ENCODE peak calls at places on chromosomes 11 and 22, in four cellular contexts. One of them, this sample, is unnamed.

GRCh38 chr22:45626198-45626651 is 45.4 kb upstream of the ATXN10 start:
- DNase-seq in HCT116: peak; percentile 87
- DNase-seq in mucosa of descending colon: peak; percentile 84
- DNase-seq in OCI-LY7: no peak
- DNase-seq in this sample: peak; percentile 42

GRCh38 chr22:23306438-23306921 is 126.2 kb downstream of the BCR start:
- DNase-seq in OCI-LY7: no peak
- DNase-seq in HCT116: no peak
- DNase-seq in mucosa of descending colon: no peak
- DNase-seq in this sample: no peak

GRCh38 chr22:31286360-31287255 is 5.7 kb downstream of the PIK3IP1 start:
- DNase-seq in OCI-LY7: peak; percentile 57
- DNase-seq in HCT116: no peak
- DNase-seq in mucosa of descending colon: no peak
- DNase-seq in this sample: peak; percentile 71

GRCh38 chr22:46500201-46500600 is 37.2 kb downstream of the CELSR1 start:
- DNase-seq in HCT116: no peak
- DNase-seq in mucosa of descending colon: no peak
- DNase-seq in OCI-LY7: no peak
- DNase-seq in this sample: no peak

GRCh38 chr11:120863359-120863758 is 160.5 kb upstream of the TBCEL start:
- DNase-seq in HCT116: no peak
- DNase-seq in OCI-LY7: no peak
- DNase-seq in mucosa of descending colon: no peak
- DNase-seq in this sample: no peak

GRCh38 chr11:32893091-32893946 is 708 bp downstream of the QSER1 start:
- DNase-seq in OCI-LY7: peak; percentile 80
- DNase-seq in HCT116: no peak
- DNase-seq in mucosa of descending colon: peak; percentile 72
- DNase-seq in this sample: peak; percentile 55

GRCh38 chr22:27416553-27417427 is 384.8 kb downstream of the MN1 start:
- DNase-seq in mucosa of descending colon: no peak
- DNase-seq in OCI-LY7: no peak
- DNase-seq in HCT116: no peak
- DNase-seq in this sample: no peak

GRCh38 chr11:131667566-131667965 is 297.2 kb downstream of the NTM start:
- DNase-seq in OCI-LY7: no peak
- DNase-seq in HCT116: no peak
- DNase-seq in mucosa of descending colon: no peak
- DNase-seq in this sample: no peak

GRCh38 chr11:123581651-123582399 is 72.6 kb downstream of the SCN3B start:
- DNase-seq in HCT116: no peak
- DNase-seq in mucosa of descending colon: no peak
- DNase-seq in OCI-LY7: no peak
- DNase-seq in this sample: no peak

GRCh38 chr11:2203440-2204259 is 32.0 kb upstream of the TH start:
- DNase-seq in mucosa of descending colon: peak; percentile 58
- DNase-seq in HCT116: no peak
- DNase-seq in OCI-LY7: no peak
- DNase-seq in this sample: no peak

GRCh38 chr22:38850399-38850798 is 6.6 kb upstream of the NPTXR start:
- DNase-seq in HCT116: no peak
- DNase-seq in mucosa of descending colon: peak; percentile 9
- DNase-seq in OCI-LY7: no peak
- DNase-seq in this sample: no peak

GRCh38 chr22:47113880-47114415 is 351.5 kb downstream of the TBC1D22A start:
- DNase-seq in HCT116: no peak
- DNase-seq in OCI-LY7: no peak
- DNase-seq in mucosa of descending colon: peak; percentile 15
- DNase-seq in this sample: peak; percentile 66

GRCh38 chr22:40181323-40181722 is 3.6 kb downstream of the TNRC6B start:
- DNase-seq in OCI-LY7: no peak
- DNase-seq in HCT116: no peak
- DNase-seq in mucosa of descending colon: no peak
- DNase-seq in this sample: no peak

GRCh38 chr11:81253226-81253625 is 1480.4 kb downstream of the FAM181B start:
- DNase-seq in OCI-LY7: no peak
- DNase-seq in mucosa of descending colon: no peak
- DNase-seq in HCT116: no peak
- DNase-seq in this sample: no peak

GRCh38 chr11:19646308-19646707 is 66.3 kb upstream of the NAV2 start:
- DNase-seq in HCT116: no peak
- DNase-seq in OCI-LY7: no peak
- DNase-seq in mucosa of descending colon: no peak
- DNase-seq in this sample: no peak

GRCh38 chr11:70933986-70934583 is 318.3 kb downstream of the SHANK2 start:
- DNase-seq in OCI-LY7: no peak
- DNase-seq in mucosa of descending colon: no peak
- DNase-seq in HCT116: no peak
- DNase-seq in this sample: no peak

DNA sequence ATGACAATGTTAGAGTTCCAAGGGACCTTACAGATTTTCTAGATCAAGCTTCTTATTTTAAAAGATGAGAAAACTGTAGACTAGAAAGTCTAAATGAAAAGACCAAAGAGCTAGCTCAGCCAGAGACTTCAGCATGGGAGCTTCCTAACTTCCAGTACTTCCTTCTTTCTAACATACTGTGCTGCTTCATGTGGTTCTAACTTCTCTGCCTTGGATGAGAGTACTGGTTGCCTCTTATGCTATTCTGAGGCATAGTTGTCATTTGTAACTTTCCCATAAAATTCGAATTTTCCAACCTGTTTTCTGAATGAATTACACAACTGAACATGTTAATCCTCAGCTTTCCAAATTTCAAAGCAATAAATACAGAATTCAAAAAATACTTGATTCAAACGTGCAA is 1.8 kb downstream of the MTMR2 start:
- DNase-seq in OCI-LY7: no peak
- DNase-seq in HCT116: no peak
- DNase-seq in mucosa of descending colon: no peak
- DNase-seq in this sample: no peak
- H3K4me3 ChIP-seq in OCI-LY7: no peak overlapping the region
- H3K4me3 ChIP-seq in HCT116: no peak overlapping the region
- H3K4me3 ChIP-seq in mucosa of descending colon: no peak overlapping the region
- H3K4me3 ChIP-seq in this sample: no peak overlapping the region

DNA sequence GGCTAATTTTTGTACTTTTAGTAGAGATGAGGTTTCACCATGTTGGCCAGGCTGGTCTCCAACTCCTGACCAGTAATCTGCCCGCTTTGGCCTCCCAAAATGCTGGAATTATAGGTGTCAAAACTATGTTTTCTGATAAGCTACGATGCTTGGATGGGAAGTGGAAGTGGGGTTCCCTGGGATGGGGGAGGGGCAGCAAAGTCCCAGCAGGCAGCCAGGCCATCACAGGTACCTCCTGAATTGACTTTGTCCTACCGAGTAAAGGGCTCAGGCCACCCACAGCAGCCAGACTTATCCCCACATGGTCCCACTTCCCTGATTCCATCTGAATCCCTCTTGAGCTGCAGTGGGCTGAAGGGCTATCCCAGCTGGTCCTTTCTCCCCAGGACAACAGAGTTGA is 6.9 kb downstream of the FTH1 start:
- DNase-seq in mucosa of descending colon: no peak
- DNase-seq in OCI-LY7: no peak
- DNase-seq in HCT116: no peak
- DNase-seq in this sample: peak; percentile 11
- H3K4me3 ChIP-seq in mucosa of descending colon: no peak overlapping the region
- H3K4me3 ChIP-seq in OCI-LY7: no peak overlapping the region
- H3K4me3 ChIP-seq in HCT116: no peak overlapping the region
- H3K4me3 ChIP-seq in this sample: no peak overlapping the region

GRCh38 chr11:44307340-44308099 is 2.4 kb downstream of the ALX4 start:
- DNase-seq in HCT116: no peak
- DNase-seq in mucosa of descending colon: no peak
- DNase-seq in OCI-LY7: no peak
- DNase-seq in this sample: no peak
- H3K4me3 ChIP-seq in HCT116: no peak overlapping the region
- H3K4me3 ChIP-seq in mucosa of descending colon: no peak overlapping the region
- H3K4me3 ChIP-seq in OCI-LY7: no peak overlapping the region
- H3K4me3 ChIP-seq in this sample: no peak overlapping the region

GRCh38 chr11:134999490-135000066 is 587.5 kb upstream of the B3GAT1 start:
- DNase-seq in mucosa of descending colon: no peak
- DNase-seq in OCI-LY7: no peak
- DNase-seq in HCT116: no peak
- DNase-seq in this sample: peak; percentile 54

GRCh38 chr11:134993691-134994243 is 581.7 kb upstream of the B3GAT1 start:
- DNase-seq in mucosa of descending colon: no peak
- DNase-seq in HCT116: no peak
- DNase-seq in OCI-LY7: no peak
- DNase-seq in this sample: peak; percentile 48

GRCh38 chr11:134997652-134998320 is 585.7 kb upstream of the B3GAT1 start:
- DNase-seq in mucosa of descending colon: no peak
- DNase-seq in HCT116: no peak
- DNase-seq in OCI-LY7: no peak
- DNase-seq in this sample: no peak

GRCh38 chr11:134995746-134996145 is 583.7 kb upstream of the B3GAT1 start:
- DNase-seq in mucosa of descending colon: no peak
- DNase-seq in OCI-LY7: no peak
- DNase-seq in HCT116: no peak
- DNase-seq in this sample: no peak

DNA sequence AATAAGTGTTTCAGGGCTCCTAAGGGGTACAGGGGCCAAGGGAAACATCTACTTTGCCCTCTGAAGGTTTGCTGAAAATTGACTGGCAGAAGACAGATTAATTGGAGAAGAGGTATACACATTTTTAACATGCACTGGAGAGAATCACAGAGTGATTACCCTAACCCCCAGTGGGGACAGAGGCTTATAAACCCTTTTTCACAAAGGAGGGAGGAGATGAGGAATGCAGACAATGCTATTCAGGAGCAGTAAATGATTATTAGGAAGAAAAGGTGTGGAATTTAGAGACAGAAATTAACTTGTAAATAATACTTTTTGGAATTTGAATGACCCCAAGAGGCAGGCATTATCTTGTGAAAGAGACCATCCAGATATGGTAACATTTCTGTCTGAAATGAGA is 582.4 kb upstream of the B3GAT1 start:
- DNase-seq in mucosa of descending colon: no peak
- DNase-seq in OCI-LY7: no peak
- DNase-seq in HCT116: no peak
- DNase-seq in this sample: no peak
- H3K4me3 ChIP-seq in mucosa of descending colon: no peak overlapping the region
- H3K4me3 ChIP-seq in OCI-LY7: no peak overlapping the region
- H3K4me3 ChIP-seq in HCT116: no peak overlapping the region
- H3K4me3 ChIP-seq in this sample: no peak overlapping the region